ENCODE peak calls at places on chromosome 15, in ten cellular contexts. V, D, A, H, Q, B, I, Z, N and U are unnamed samples.
A peak's percentile ranks its signal among the peaks of the same experiment; 100 is the strongest.

GRCh38 chr15:33149919-33150318 is 44.6 kb downstream of the FMN1 start:
- DNase-seq in D (no peak), Z (no peak), Q (no peak), H (no peak), V (no peak), N (no peak), B (no peak), A (no peak), I (no peak), U (no peak)

GRCh38 chr15:53072077-53072476 is 281.9 kb upstream of the ONECUT1 start:
- DNase-seq in D (no peak), B (peak; percentile 83), A (peak; percentile 35), H (no peak), N (no peak), Z (peak; percentile 61), I (no peak), V (peak; percentile 65), Q (no peak), U (peak; percentile 61)

GRCh38 chr15:67127925-67128324 is 62.5 kb downstream of the SMAD3 start:
- DNase-seq in Z (no peak), B (no peak), V (peak; percentile 82), N (no peak), D (peak; percentile 37), A (no peak), H (no peak), I (no peak), Q (no peak), U (no peak)

GRCh38 chr15:24761704-24762302 is 86.2 kb downstream of the NPAP1 start:
- DNase-seq in D (no peak), H (no peak), N (no peak), V (no peak), A (no peak), I (no peak), Z (no peak), B (no peak), Q (no peak), U (no peak)

GRCh38 chr15:87403973-87404372 is 852.6 kb downstream of the NTRK3 start:
- DNase-seq in V (no peak), B (no peak), N (no peak), I (no peak), Z (no peak), D (no peak), H (no peak), A (no peak), Q (no peak), U (no peak)

GRCh38 chr15:33313491-33313890 is 2.7 kb downstream of the RYR3 start:
- DNase-seq in Z (no peak), D (no peak), V (no peak), N (no peak), Q (no peak), H (no peak), I (no peak), B (no peak), A (no peak), U (no peak)

GRCh38 chr15:86327230-86327865 is 247.7 kb downstream of the AGBL1 start:
- DNase-seq in A (no peak), Q (no peak), D (no peak), H (no peak), B (no peak), N (no peak), Z (no peak), V (no peak), I (no peak), U (no peak)

GRCh38 chr15:88604972-88605506 is 16.1 kb upstream of the AEN start:
- DNase-seq in Z (no peak), V (no peak), B (no peak), D (no peak), Q (no peak), I (no peak), A (no peak), N (no peak), H (peak; percentile 70), U (no peak)

GRCh38 chr15:69499521-69500201 is 47.0 kb downstream of the RPLP1 start:
- DNase-seq in H (no peak), I (no peak), N (peak; percentile 49), B (peak; percentile 44), Z (no peak), D (no peak), V (no peak), A (no peak), Q (no peak), U (no peak)

GRCh38 chr15:78991476-78991875 is 46.6 kb upstream of the CTSH start:
- DNase-seq in V (no peak), A (no peak), D (no peak), N (no peak), B (no peak), I (no peak), H (no peak), Z (no peak), Q (no peak), U (no peak)

GRCh38 chr15:72764656-72765055 is 18.9 kb downstream of the ADPGK start:
- DNase-seq in I (no peak), A (no peak), D (no peak), Z (no peak), B (no peak), V (no peak), N (no peak), H (no peak), Q (no peak), U (no peak)

GRCh38 chr15:99442268-99442897 is 123.4 kb upstream of the MEF2A start:
- DNase-seq in Z (peak; percentile 71), Q (peak; percentile 44), H (peak; percentile 31), A (no peak), N (no peak), D (peak; percentile 47), B (no peak), V (peak; percentile 52), I (no peak), U (peak; percentile 56)

GRCh38 chr15:55775316-55775715 is 32.4 kb upstream of the PRTG start:
- DNase-seq in A (no peak), B (no peak), H (peak; percentile 40), D (no peak), Q (no peak), I (no peak), Z (no peak), V (no peak), N (no peak), U (no peak)

GRCh38 chr15:42279234-42279723 is 6.0 kb upstream of the TMEM87A start:
- DNase-seq in V (no peak), I (peak; percentile 52), Q (no peak), Z (no peak), H (no peak), N (no peak), A (no peak), D (no peak), B (no peak), U (no peak)
- TF ChIP-seq EP300 in V (no peak), I (no peak), Q (no peak), Z (no peak), H (no peak), N (no peak), A (no peak), D (no peak), B (no peak), U (no peak)

GRCh38 chr15:68276668-68277067 is 877 bp upstream of the FEM1B start:
- DNase-seq in A (no peak), B (no peak), H (no peak), D (no peak), N (no peak), Z (no peak), Q (no peak), V (no peak), I (no peak), U (no peak)

GRCh38 chr15:68272797-68273271 is 4.7 kb upstream of the FEM1B start:
- DNase-seq in H (no peak), Q (no peak), V (no peak), N (no peak), Z (no peak), I (no peak), B (no peak), A (no peak), D (no peak), U (no peak)

GRCh38 chr15:68274184-68274848 is 3.2 kb upstream of the FEM1B start:
- DNase-seq in A (no peak), B (no peak), D (no peak), N (no peak), I (no peak), Z (no peak), Q (no peak), H (no peak), V (no peak), U (no peak)

GRCh38 chr15:68277131-68277604 is 377 bp upstream of the FEM1B start:
- DNase-seq in D (no peak), H (peak; percentile 72), N (no peak), Q (no peak), B (no peak), A (no peak), I (no peak), V (peak; percentile 55), Z (no peak), U (peak; percentile 46)

GRCh38 chr15:68275165-68275746 is 2.3 kb upstream of the FEM1B start:
- DNase-seq in H (no peak), N (no peak), D (no peak), V (no peak), B (no peak), Q (no peak), A (peak; percentile 68), I (no peak), Z (peak; percentile 63), U (no peak)
- H3K27ac ChIP-seq in H (no peak overlapping the region), N (peak overlapping the region; percentile 98), D (no peak overlapping the region), V (peak overlapping the region; percentile 28), B (no peak overlapping the region), Q (no peak overlapping the region), A (peak overlapping the region; percentile 36), I (no peak overlapping the region), Z (peak overlapping the region; percentile 77), U (peak overlapping the region; percentile 99)

GRCh38 chr15:45187894-45188830 is at the start of gene SHF:
- DNase-seq in I (peak; percentile 85), D (peak; percentile 84), Q (peak; percentile 40), V (peak; percentile 20), H (peak; percentile 93), A (peak; percentile 31), B (peak; percentile 77), Z (peak; percentile 65), N (peak; percentile 82), U (peak; percentile 71)
- TF ChIP-seq EP300 in I (no peak), D (no peak), Q (no peak), V (no peak), H (no peak), A (no peak), B (no peak), Z (no peak), N (no peak), U (no peak)

GRCh38 chr15:101138913-101139880 is 112.7 kb downstream of the CHSY1 start:
- DNase-seq in V (no peak), A (no peak), Z (no peak), Q (no peak), B (no peak), I (no peak), D (no peak), N (no peak), H (no peak), U (peak; percentile 51)

GRCh38 chr15:101137312-101137940 is 114.4 kb downstream of the CHSY1 start:
- DNase-seq in I (peak; percentile 70), H (peak; percentile 59), N (no peak), B (no peak), Z (no peak), D (no peak), Q (no peak), V (no peak), A (no peak), U (no peak)

GRCh38 chr15:101136381-101137268 is 115.2 kb downstream of the CHSY1 start:
- DNase-seq in A (no peak), H (no peak), V (no peak), B (no peak), I (no peak), Q (no peak), D (no peak), N (no peak), Z (no peak), U (no peak)

GRCh38 chr15:101139986-101140696 is 111.7 kb downstream of the CHSY1 start:
- DNase-seq in A (no peak), I (no peak), Z (no peak), D (no peak), V (no peak), B (no peak), H (no peak), N (no peak), Q (no peak), U (no peak)

GRCh38 chr15:101138086-101138660 is 113.7 kb downstream of the CHSY1 start:
- DNase-seq in D (no peak), V (no peak), H (no peak), B (no peak), A (no peak), I (no peak), N (no peak), Z (no peak), Q (no peak), U (no peak)
- H3K27ac ChIP-seq in D (no peak overlapping the region), V (no peak overlapping the region), H (no peak overlapping the region), B (no peak overlapping the region), A (no peak overlapping the region), I (no peak overlapping the region), N (no peak overlapping the region), Z (no peak overlapping the region), Q (no peak overlapping the region), U (no peak overlapping the region)